ENCODE peak calls at places on chromosomes 1 and 21, in four cellular contexts. V, R, J and N are unnamed samples. For H3K9me3, the result is how much of the 10 kb centered on the place peaks cover.

GRCh38 chr21:41582298-41582840 is 74.4 kb upstream of the TMPRSS2 start:
- DNase-seq in V (no peak), R (no peak), J (no peak), N (no peak)

GRCh38 chr1:186927884-186928283 is 99.1 kb downstream of the PLA2G4A start:
- DNase-seq in V (peak), R (no peak), J (no peak), N (no peak)

GRCh38 chr21:14877581-14878228 is 187.1 kb downstream of the NRIP1 start:
- DNase-seq in V (peak), R (no peak), J (peak), N (no peak)

GRCh38 chr1:226945106-226945857 is 5.2 kb downstream of the COQ8A start:
- DNase-seq in V (no peak), R (peak), J (no peak), N (peak)

GRCh38 chr1:206503591-206504362 is 3.6 kb upstream of the RASSF5 start:
- DNase-seq in V (peak), R (peak), J (peak), N (no peak)

GRCh38 chr1:224497714-224498573 is 63.3 kb upstream of the WDR26 start:
- DNase-seq in V (peak), R (peak), J (peak), N (peak)

GRCh38 chr1:156376146-156376545 is 7.1 kb downstream of the RHBG start:
- DNase-seq in V (no peak), R (no peak), J (no peak), N (no peak)

GRCh38 chr1:89821322-89822108 is 683 bp downstream of the LRRC8D start:
- DNase-seq in V (peak), R (peak), J (peak), N (peak)

GRCh38 chr1:180236698-180237509 is 6.8 kb downstream of the LHX4 start:
- DNase-seq in V (no peak), R (no peak), J (no peak), N (no peak)

GRCh38 chr1:50454911-50455310 is 31.7 kb upstream of the DMRTA2 start:
- DNase-seq in V (no peak), R (no peak), J (no peak), N (no peak)

GRCh38 chr21:26806734-26807372 is 38.4 kb downstream of the ADAMTS1 start:
- DNase-seq in V (peak), R (no peak), J (peak), N (no peak)

GRCh38 chr1:156677616-156678596 is 699 bp upstream of the NES start:
- DNase-seq in V (peak), R (peak), J (peak), N (peak)

GRCh38 chr1:30407862-30408580 is 315.4 kb downstream of the MATN1 start:
- DNase-seq in V (no peak), R (no peak), J (no peak), N (no peak)

GRCh38 chr1:54404939-54405880 is 984 bp downstream of the SSBP3 start:
- DNase-seq in V (peak), R (peak), J (peak), N (peak)

GRCh38 chr1:54407201-54407956 is 1.2 kb upstream of the SSBP3 start:
- DNase-seq in V (peak), R (peak), J (peak), N (peak)

GRCh38 chr1:54407957-54408700 is 1.9 kb upstream of the SSBP3 start:
- DNase-seq in V (peak), R (peak), J (peak), N (peak)

GRCh38 chr1:54405894-54406293 is 300 bp downstream of the SSBP3 start:
- DNase-seq in V (no peak), R (peak), J (peak), N (no peak)

DNA sequence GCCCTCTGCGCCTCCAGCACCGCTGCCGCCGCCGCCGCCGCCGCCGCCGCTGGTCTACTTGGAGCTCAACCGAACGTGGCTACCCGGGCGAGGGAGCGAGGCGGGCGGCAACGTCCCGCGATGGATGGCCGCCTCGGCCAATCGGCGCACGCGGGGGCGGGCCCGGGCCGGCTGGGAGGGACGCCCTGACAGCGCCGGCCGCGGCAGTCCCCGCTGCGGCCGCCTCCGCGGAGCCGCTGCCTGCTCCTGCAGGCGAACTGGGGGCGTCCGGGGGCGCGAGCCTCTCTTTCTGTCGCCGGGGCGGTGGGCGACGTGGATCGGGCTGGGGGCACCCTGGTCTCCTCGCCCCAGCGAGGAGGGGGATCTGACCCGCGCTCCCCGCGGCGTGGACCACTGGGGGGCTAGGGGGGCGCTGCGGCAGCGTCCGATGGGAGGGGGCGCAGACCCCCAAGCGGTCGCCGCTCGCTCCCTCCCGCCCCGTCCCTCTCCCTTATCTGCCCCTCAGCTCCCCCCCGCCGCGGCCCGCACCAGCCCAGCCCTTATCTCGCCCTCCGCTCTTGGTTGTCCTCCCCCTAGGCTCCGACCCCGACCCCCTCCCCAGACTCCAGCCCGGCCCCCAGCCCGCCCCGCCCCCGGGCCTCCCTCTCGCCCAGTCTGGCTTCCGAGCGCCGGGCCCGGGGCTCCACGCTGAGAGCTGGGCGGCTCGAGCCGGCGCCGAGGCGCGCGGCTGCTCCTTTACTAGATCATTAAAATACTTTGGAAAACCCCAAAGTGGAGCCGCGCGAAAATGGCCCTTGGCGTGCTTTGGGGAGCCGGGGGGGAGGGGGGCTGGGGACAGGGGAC is at the start of gene SSBP3:
- DNase-seq in V (peak), R (peak), J (peak), N (peak)
- TF ChIP-seq CTCF in V (no peak), R (peak), J (no peak), N (no peak)

GRCh38 chr1:115706774-115707425 is 61.6 kb downstream of the CASQ2 start:
- DNase-seq in V (peak), R (no peak), J (peak), N (no peak)

GRCh38 chr1:115713906-115714305 is 54.6 kb downstream of the CASQ2 start:
- DNase-seq in V (peak), R (no peak), J (peak), N (no peak)

GRCh38 chr1:115714572-115715141 is 53.9 kb downstream of the CASQ2 start:
- DNase-seq in V (peak), R (no peak), J (peak), N (peak)

GRCh38 chr1:115712911-115713609 is 55.5 kb downstream of the CASQ2 start:
- DNase-seq in V (no peak), R (no peak), J (peak), N (no peak)

DNA sequence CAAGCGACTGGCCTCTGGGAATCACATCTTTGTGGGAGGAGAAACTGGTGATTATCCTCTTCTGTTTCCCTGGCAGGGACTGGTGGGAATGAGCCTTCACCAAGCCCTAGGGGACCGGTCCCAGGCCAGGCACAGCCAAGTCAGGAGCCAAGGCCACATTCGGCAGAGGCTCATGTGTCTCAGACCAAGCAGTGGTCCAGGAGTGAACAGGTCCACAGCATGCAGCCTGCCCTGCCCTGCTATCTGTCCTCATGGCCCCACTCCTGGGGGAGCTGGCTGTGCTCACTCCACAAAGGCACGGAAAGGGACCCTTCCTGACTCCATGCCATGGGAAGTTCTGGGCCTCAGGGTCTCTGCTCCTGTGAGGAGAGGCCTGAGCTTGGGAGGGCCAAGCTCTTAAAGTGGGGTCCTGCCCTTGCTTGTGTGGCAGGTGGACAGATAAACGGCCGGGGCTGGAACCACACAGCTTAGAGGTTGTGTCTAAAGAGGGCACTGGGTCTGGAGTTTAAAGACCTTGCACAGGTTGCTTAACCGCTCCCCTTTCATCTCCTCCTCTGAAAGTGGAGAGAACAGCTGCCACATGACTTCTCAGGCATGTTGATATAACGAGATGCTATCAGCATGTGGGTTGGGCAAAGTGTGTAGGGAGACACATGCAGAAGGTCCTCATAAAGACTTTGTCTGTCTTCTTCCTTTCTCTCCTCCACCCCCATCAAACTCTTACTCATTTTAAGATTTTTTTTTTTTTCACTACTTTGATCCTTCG is 57.5 kb downstream of the CASQ2 start:
- DNase-seq in V (peak), R (no peak), J (peak), N (no peak)
- H3K27ac ChIP-seq in V (no peak), R (no peak), J (no peak), N (no peak)

DNA sequence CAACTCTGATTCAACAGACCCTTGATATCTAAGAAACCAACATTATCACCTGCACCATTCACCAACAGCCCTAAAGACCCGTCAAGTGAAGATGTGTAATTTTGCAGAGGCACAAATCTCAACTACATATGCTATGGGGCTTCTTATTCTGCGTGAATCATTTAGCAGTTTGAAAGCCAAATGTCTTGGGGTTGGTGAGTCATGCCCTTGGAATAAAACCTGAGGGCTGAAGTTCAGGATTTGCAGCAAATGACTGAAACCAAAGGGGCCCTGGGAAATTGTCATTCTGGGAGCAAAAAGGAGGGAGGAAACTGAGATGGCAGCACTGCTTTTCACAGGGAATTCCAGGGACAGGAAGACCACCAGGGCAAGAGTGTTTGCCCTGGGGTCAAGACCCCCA is 79.2 kb upstream of the TNR start:
- DNase-seq in V (peak), R (no peak), J (peak), N (no peak)
- H3K9me3 ChIP-seq in V (under half), R (under half), J (under half), N (under half)

DNA sequence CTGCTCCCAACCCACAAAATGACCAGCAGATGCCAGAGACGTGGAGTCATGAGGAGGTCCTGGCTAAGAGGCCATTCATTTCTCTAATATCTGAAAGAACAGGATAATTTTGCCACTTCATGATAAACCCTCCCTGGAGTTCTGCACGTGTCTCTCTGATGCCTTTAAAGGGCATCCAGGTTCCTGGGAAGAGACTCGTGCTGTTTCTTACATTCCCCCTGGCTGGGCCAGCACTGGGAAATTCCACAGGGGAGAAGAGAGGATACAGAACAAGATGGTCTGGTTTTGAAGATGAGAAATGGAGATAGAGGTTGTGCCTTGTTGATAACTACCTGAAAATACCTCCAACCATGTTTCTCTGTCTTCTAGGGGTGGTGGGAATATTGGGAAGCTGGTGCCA is 62.5 kb upstream of the KCNA3 start:
- DNase-seq in V (no peak), R (no peak), J (no peak), N (no peak)
- TF ChIP-seq CTCF in V (no peak), R (no peak), J (no peak), N (no peak)

DNA sequence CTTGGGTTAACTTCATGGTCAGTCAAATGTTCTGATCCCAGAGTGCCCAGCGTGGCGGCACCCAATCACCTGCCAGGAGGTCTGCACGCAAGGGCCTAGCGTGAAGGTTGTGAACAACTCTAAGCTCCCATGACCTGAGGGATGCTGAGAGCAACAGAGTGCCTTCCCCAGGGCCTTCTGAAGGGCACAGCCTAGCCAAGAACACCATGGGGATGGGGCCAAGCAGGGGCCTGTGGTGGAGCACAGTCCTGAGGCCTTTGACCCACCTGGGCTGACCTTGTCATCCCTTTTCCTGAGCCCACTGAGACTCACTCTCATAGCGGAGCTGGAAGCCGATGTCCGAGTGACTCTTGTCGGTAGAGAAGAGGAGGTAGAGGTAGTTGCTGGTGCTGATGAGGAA is 138.8 kb upstream of the HMGB4 start:
- DNase-seq in V (no peak), R (no peak), J (no peak), N (no peak)
- H3K27ac ChIP-seq in V (no peak), R (no peak), J (no peak), N (no peak)

GRCh38 chr1:247189981-247190798 is 18.4 kb upstream of the ZNF124 start:
- DNase-seq in V (no peak), R (no peak), J (no peak), N (no peak)
- H3K9me3 ChIP-seq in V (half or more), R (under half), J (half or more), N (under half)

DNA sequence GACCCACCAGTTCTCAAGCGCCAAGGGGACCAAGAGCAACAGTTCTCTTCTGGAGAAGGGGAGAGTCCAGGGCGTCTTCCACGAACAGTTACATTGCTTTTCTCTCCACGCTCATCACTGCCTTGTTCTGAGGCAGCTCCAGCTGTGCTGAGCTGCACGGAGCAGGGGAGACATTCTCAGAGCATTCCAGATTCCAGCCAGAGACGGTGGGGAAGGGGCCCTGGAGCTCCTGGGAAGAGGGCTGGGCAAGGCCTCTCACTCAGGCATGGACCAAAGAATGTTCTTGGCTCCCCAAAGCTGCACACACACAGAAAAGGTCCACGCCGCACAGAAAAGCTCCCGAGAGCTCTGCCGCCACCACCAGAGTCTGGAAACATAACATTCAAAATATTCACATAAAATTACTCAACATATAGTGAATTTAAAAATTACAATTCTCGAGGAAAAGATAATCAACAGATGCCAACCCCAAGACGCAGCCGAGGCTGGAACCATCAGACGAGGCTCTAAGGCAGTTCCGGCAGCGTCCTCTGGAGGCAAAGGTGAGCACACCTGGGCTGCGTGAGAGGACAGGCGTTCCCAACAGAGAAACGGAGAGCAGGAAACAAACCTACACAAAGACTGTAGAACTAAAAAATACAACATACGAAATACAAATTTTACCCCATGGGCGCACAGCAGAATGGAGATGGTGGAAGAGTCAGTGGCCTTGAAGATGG is 40.5 kb downstream of the UBE2G2 start:
- DNase-seq in V (no peak), R (no peak), J (peak), N (no peak)
- TF ChIP-seq CTCF in V (peak), R (no peak), J (peak), N (peak)

DNA sequence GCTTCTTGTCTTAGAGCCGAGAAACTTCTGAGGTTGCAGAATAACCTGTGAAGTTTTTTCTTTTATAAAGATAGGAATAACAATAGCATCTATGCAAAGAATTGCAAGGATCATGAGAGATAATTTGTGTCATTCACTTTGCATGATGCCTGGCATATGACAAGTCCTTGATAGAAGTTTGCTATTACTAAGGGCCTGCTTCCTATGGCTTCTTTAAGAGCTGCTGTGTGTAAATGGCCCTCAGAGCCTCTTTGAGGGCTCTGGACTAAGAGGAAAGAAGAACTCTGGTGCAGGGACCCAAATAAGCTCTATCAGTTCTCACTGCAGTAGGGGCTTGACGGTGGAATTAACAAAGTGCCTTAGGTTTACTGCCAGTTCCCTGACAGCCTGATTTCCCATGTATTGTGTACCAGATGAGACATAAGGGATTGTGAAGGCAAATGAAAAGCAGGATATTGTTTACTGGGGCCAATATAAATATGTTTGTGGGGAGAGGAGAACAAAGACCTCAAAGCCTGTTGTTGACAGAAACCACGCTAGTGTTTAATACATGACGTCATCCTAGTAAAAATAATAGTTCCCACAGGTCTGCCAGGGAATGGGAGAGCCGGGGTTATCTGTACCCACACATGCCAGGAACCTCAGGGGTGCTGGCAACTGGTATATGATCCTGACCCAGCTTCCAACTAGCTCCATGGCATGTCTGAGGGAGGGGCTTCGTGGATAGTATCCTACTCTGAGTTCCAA is 131.2 kb upstream of the UBE2U start:
- DNase-seq in V (peak), R (no peak), J (peak), N (peak)
- H3K27ac ChIP-seq in V (peak), R (no peak), J (peak), N (peak)